ENCODE peak calls at places on chromosomes 12 and 14, in nine cellular contexts. D is ELR; N is tibial nerve; W is uterus; T is amniotic stem cell; X is activated T-helper 9 cell treated with anti-CD3 and anti-CD28 coated beads, Interleukin-2, amount 50 U/mL, for 16 hours; A is caudate nucleus; R is stimulated activated effector memory CD8-positive, alpha-beta T cell treated with anti-CD3 and anti-CD28 coated beads, Interleukin-12 subunit alpha, Interleukin-12 subunit beta, amount 100 ng/mL, for 72 hours; B is tibial artery. Z is an unnamed sample.

GRCh38 chr12:109423392-109423791 is 53.7 kb downstream of the KCTD10 start:
- DNase-seq in X (no peak), B (no peak), W (no peak), R (no peak), T (no peak), N (no peak), A (no peak), D (no peak), Z (no peak)

GRCh38 chr12:105773501-105773900 is 365.3 kb downstream of the NUAK1 start:
- DNase-seq in R (no peak), A (no peak), W (peak), B (no peak), X (no peak), N (no peak), D (no peak), T (no peak), Z (no peak)

GRCh38 chr12:93982847-93983315 is 165.5 kb upstream of the PLXNC1 start:
- DNase-seq in T (peak), B (no peak), D (peak), X (no peak), A (no peak), R (no peak), W (no peak), N (no peak), Z (no peak)

GRCh38 chr12:123041042-123041531 is 60.6 kb downstream of the ARL6IP4 start:
- DNase-seq in T (no peak), R (no peak), B (no peak), D (no peak), W (no peak), N (no peak), A (no peak), X (no peak), Z (no peak)

GRCh38 chr14:49586673-49587460 is 687 bp upstream of the RPS29 start:
- DNase-seq in R (peak), D (peak), X (peak), N (no peak), B (no peak), W (peak), T (peak), A (no peak), Z (no peak)

GRCh38 chr14:58807271-58807670 is 169.5 kb downstream of the DACT1 start:
- DNase-seq in N (no peak), D (no peak), A (no peak), X (no peak), T (no peak), R (no peak), W (no peak), B (no peak), Z (no peak)

GRCh38 chr14:95033851-95034622 is 123.3 kb downstream of the DICER1 start:
- DNase-seq in A (no peak), X (no peak), R (no peak), W (no peak), N (no peak), B (no peak), T (no peak), D (no peak), Z (no peak)

GRCh38 chr14:103456167-103456835 is 66.3 kb downstream of the CKB start:
- DNase-seq in W (no peak), D (peak), T (no peak), N (no peak), B (no peak), X (no peak), A (no peak), R (no peak), Z (no peak)

GRCh38 chr14:56885795-56886194 is 75.5 kb upstream of the OTX2 start:
- DNase-seq in B (no peak), X (no peak), N (no peak), D (no peak), A (no peak), T (no peak), R (no peak), W (no peak), Z (no peak)

GRCh38 chr14:71021347-71022014 is 114.2 kb downstream of the PCNX1 start:
- DNase-seq in X (no peak), W (no peak), T (no peak), D (peak), A (no peak), B (no peak), N (no peak), R (no peak), Z (no peak)

GRCh38 chr12:64625243-64626077 is 15.2 kb downstream of the RASSF3 start:
- DNase-seq in T (peak), B (peak), X (no peak), W (peak), D (peak), A (no peak), R (no peak), N (no peak), Z (no peak)

GRCh38 chr12:52251367-52252055 is 18.5 kb downstream of the KRT7 start:
- DNase-seq in X (no peak), A (no peak), R (no peak), D (no peak), N (no peak), B (peak), W (no peak), T (no peak), Z (no peak)

GRCh38 chr12:126762150-126762549 is 1504.8 kb upstream of the TMEM132C start:
- DNase-seq in N (no peak), B (no peak), X (no peak), R (no peak), A (no peak), T (no peak), D (no peak), W (no peak), Z (no peak)

GRCh38 chr12:113083863-113084430 is 27.4 kb downstream of the DTX1 start:
- DNase-seq in B (no peak), A (no peak), W (no peak), T (no peak), N (peak), D (no peak), X (no peak), R (no peak), Z (no peak)

GRCh38 chr12:11621797-11622423 is 27.6 kb upstream of the ETV6 start:
- DNase-seq in W (no peak), R (no peak), T (no peak), D (peak), X (no peak), A (peak), N (no peak), B (no peak), Z (no peak)

GRCh38 chr12:4797096-4797495 is 76.9 kb downstream of the GALNT8 start:
- DNase-seq in R (no peak), T (no peak), W (no peak), B (no peak), A (no peak), D (no peak), X (no peak), N (no peak), Z (no peak)

GRCh38 chr12:93002278-93003054 is 73.4 kb upstream of the EEA1 start:
- DNase-seq in B (no peak), R (no peak), W (no peak), D (peak), T (peak), N (no peak), A (no peak), X (no peak), Z (no peak)

GRCh38 chr12:80188566-80188965 is 89.2 kb downstream of the OTOGL start:
- DNase-seq in W (no peak), A (no peak), T (no peak), D (no peak), X (no peak), B (no peak), N (no peak), R (no peak), Z (no peak)

GRCh38 chr14:56995010-56995409 is 184.7 kb upstream of the OTX2 start:
- DNase-seq in D (no peak), T (no peak), B (no peak), R (no peak), W (no peak), X (no peak), N (no peak), A (no peak), Z (no peak)

GRCh38 chr12:130796985-130797686 is 41.9 kb downstream of the STX2 start:
- DNase-seq in B (no peak), A (no peak), N (no peak), X (peak), R (peak), T (no peak), D (no peak), W (no peak), Z (no peak)

GRCh38 chr14:106318700-106319099 is 792.3 kb downstream of the TMEM121 start:
- DNase-seq in B (no peak), T (no peak), X (peak), D (no peak), N (no peak), A (no peak), W (no peak), R (peak), Z (no peak)

GRCh38 chr12:28710882-28711281 is 438.2 kb upstream of the FAR2 start:
- DNase-seq in N (no peak), R (no peak), B (no peak), W (no peak), X (no peak), D (peak), T (peak), A (no peak), Z (no peak)

GRCh38 chr14:44897844-44898151 is 63.9 kb downstream of the KLHL28 start:
- DNase-seq in A (peak), D (no peak), X (no peak), W (no peak), B (no peak), T (no peak), R (no peak), N (no peak), Z (no peak)

GRCh38 chr14:103806805-103807204 is 40.6 kb downstream of the PPP1R13B start:
- DNase-seq in X (no peak), R (no peak), W (no peak), T (no peak), B (no peak), D (no peak), N (no peak), A (no peak), Z (no peak)

GRCh38 chr12:72234871-72235270 is 37.3 kb upstream of the TRHDE start:
- DNase-seq in A (no peak), W (no peak), N (no peak), T (no peak), R (no peak), X (no peak), B (no peak), D (peak), Z (no peak)

GRCh38 chr12:17470460-17470859 is 619.5 kb downstream of the RERGL start:
- DNase-seq in A (no peak), W (no peak), N (no peak), D (no peak), B (no peak), R (no peak), X (no peak), T (no peak), Z (no peak)

GRCh38 chr14:99420711-99421110 is 59.9 kb downstream of the SETD3 start:
- DNase-seq in R (no peak), T (no peak), W (no peak), D (no peak), B (no peak), X (no peak), N (no peak), A (no peak), Z (no peak)

GRCh38 chr12:42010715-42011114 is 134.0 kb downstream of the GXYLT1 start:
- DNase-seq in W (no peak), A (no peak), X (no peak), N (no peak), D (no peak), T (no peak), B (no peak), R (no peak), Z (no peak)

GRCh38 chr12:70305794-70306193 is 60.3 kb upstream of the KCNMB4 start:
- DNase-seq in N (no peak), X (no peak), A (no peak), D (no peak), W (no peak), R (no peak), T (no peak), B (no peak), Z (no peak)

GRCh38 chr12:109764776-109765492 is 51.3 kb downstream of the FAM222A start:
- DNase-seq in D (no peak), X (no peak), T (no peak), R (no peak), N (no peak), W (no peak), A (no peak), B (peak), Z (no peak)

GRCh38 chr12:25463521-25463920 is 89.6 kb downstream of the LMNTD1 start:
- DNase-seq in R (no peak), B (no peak), X (no peak), N (no peak), D (no peak), A (no peak), T (no peak), W (no peak), Z (no peak)

GRCh38 chr12:10941369-10941768 is 2.3 kb upstream of the TAS2R14 start:
- DNase-seq in A (no peak), W (no peak), R (no peak), T (no peak), D (no peak), X (no peak), B (no peak), N (no peak), Z (no peak)

GRCh38 chr12:103523771-103524170 is 28.0 kb upstream of the C12orf42 start:
- DNase-seq in D (no peak), W (no peak), R (no peak), A (no peak), B (no peak), N (no peak), T (no peak), X (no peak), Z (no peak)

GRCh38 chr12:57737467-57738141 is 938 bp downstream of the AGAP2 start:
- DNase-seq in N (no peak), X (no peak), A (no peak), R (no peak), W (no peak), B (no peak), D (peak), T (no peak), Z (no peak)

GRCh38 chr12:72057330-72057911 is 118.8 kb downstream of the TPH2 start:
- DNase-seq in X (no peak), W (no peak), R (no peak), T (no peak), N (no peak), D (peak), B (no peak), A (no peak), Z (no peak)

GRCh38 chr14:104499784-104500496 is 79.6 kb upstream of the C14orf180 start:
- DNase-seq in W (no peak), B (peak), X (no peak), N (no peak), D (no peak), R (no peak), T (no peak), A (no peak), Z (no peak)

GRCh38 chr12:15856097-15856982 is 25.8 kb upstream of the STRAP start:
- DNase-seq in T (no peak), X (no peak), D (peak), B (no peak), R (no peak), W (no peak), A (no peak), N (no peak), Z (no peak)

GRCh38 chr12:120089105-120089504 is 27.4 kb downstream of the RAB35 start:
- DNase-seq in A (no peak), X (no peak), N (no peak), R (no peak), W (no peak), T (no peak), D (no peak), B (no peak), Z (no peak)

GRCh38 chr12:19428261-19428660 is 11.0 kb upstream of the AEBP2 start:
- DNase-seq in A (no peak), R (no peak), T (no peak), X (no peak), W (no peak), N (no peak), D (no peak), B (no peak), Z (no peak)

Z was measured in natural killer cell treated with Interleukin-12 subunit alpha and Interleukin-12 subunit beta and Interleukin-15 and Interleukin-18, amount 100 ng/mL, for 72 hours.